ENCODE peak calls at places on chromosomes 1 and 21, in eight cellular contexts. H is aorta, G is endothelial cell of umbilical vein, M is fibroblast of mammary gland, K is coronary artery, I is sigmoid colon, N is astrocyte of the cerebellum, W is GM23248. J is an unnamed sample.

GRCh38 chr1:71434240-71434639 is 353.4 kb upstream of the ZRANB2 start:
- DNase-seq in K (no peak), N (no peak), I (no peak), H (no peak), W (no peak), G (no peak), M (no peak), J (no peak)

GRCh38 chr1:32733573-32734321 is 31.2 kb upstream of the SYNC start:
- DNase-seq in K (no peak), I (no peak), W (no peak), H (no peak), M (peak), G (no peak), N (no peak), J (no peak)

GRCh38 chr1:62082456-62083363 is 111.9 kb upstream of the L1TD1 start:
- DNase-seq in M (peak), G (peak), W (peak), H (no peak), K (no peak), N (no peak), I (no peak), J (peak)

GRCh38 chr1:53685272-53686051 is 53.5 kb downstream of the GLIS1 start:
- DNase-seq in N (no peak), H (no peak), G (peak), W (no peak), I (no peak), M (no peak), K (no peak), J (peak)

GRCh38 chr1:233290609-233291008 is 4.9 kb downstream of the PCNX2 start:
- DNase-seq in N (no peak), W (no peak), M (no peak), G (no peak), K (no peak), H (no peak), I (no peak), J (no peak)

GRCh38 chr1:94379615-94380014 is 38.6 kb upstream of the ABCD3 start:
- DNase-seq in N (no peak), K (no peak), H (no peak), M (no peak), G (no peak), W (no peak), I (no peak), J (no peak)

GRCh38 chr1:106268070-106268469 is 788.4 kb upstream of the PRMT6 start:
- DNase-seq in K (no peak), H (no peak), I (no peak), M (no peak), G (no peak), W (peak), N (no peak), J (no peak)

GRCh38 chr1:58975888-58976287 is 192.0 kb upstream of the JUN start:
- DNase-seq in I (no peak), H (no peak), M (no peak), W (peak), N (no peak), G (no peak), K (no peak), J (peak)

GRCh38 chr1:19322481-19322880 is 10.4 kb downstream of the SLC66A1 start:
- DNase-seq in W (no peak), G (no peak), I (no peak), H (no peak), M (no peak), K (no peak), N (no peak), J (no peak)

GRCh38 chr1:87506147-87506546 is 177.5 kb downstream of the LMO4 start:
- DNase-seq in G (no peak), W (no peak), M (no peak), I (no peak), H (no peak), N (no peak), K (no peak), J (no peak)

GRCh38 chr1:246510147-246511030 is 3.3 kb upstream of the SMYD3 start:
- DNase-seq in M (no peak), I (no peak), N (no peak), K (no peak), H (no peak), G (no peak), W (no peak), J (no peak)

GRCh38 chr1:29518183-29518835 is 282.0 kb downstream of the PTPRU start:
- DNase-seq in G (no peak), I (peak), H (peak), K (no peak), M (no peak), N (no peak), W (no peak), J (no peak)

GRCh38 chr1:183967914-183968313 is 69.6 kb downstream of the COLGALT2 start:
- DNase-seq in N (no peak), H (no peak), K (no peak), I (no peak), G (no peak), W (no peak), M (no peak), J (no peak)

GRCh38 chr1:4027492-4028138 is 127.5 kb upstream of the C1orf174 start:
- DNase-seq in W (no peak), N (no peak), M (no peak), K (no peak), I (no peak), G (no peak), H (no peak), J (no peak)

GRCh38 chr1:38586993-38587646 is 272.5 kb downstream of the RRAGC start:
- DNase-seq in M (no peak), W (peak), N (no peak), K (peak), I (peak), H (no peak), G (peak), J (peak)

GRCh38 chr21:44728716-44729115 is 17.3 kb upstream of the TSPEAR start:
- DNase-seq in G (no peak), W (no peak), N (no peak), H (no peak), M (no peak), I (no peak), K (no peak), J (no peak)

GRCh38 chr1:90591970-90592356 is 125.1 kb downstream of the BARHL2 start:
- DNase-seq in I (no peak), K (no peak), N (no peak), M (no peak), W (no peak), G (no peak), H (no peak), J (no peak)

GRCh38 chr1:90593312-90593711 is 123.8 kb downstream of the BARHL2 start:
- DNase-seq in M (no peak), H (no peak), K (no peak), W (no peak), N (no peak), I (no peak), G (no peak), J (no peak)

GRCh38 chr1:90591355-90591969 is 125.6 kb downstream of the BARHL2 start:
- DNase-seq in M (no peak), K (no peak), G (no peak), H (no peak), I (no peak), W (no peak), N (no peak), J (no peak)
- H3K4me3 ChIP-seq in M (no peak), K (no peak), G (no peak), H (no peak), I (no peak), W (no peak), N (no peak), J (no peak)

GRCh38 chr1:201286445-201286844 is 3.1 kb downstream of the PKP1 start:
- DNase-seq in W (no peak), M (no peak), K (no peak), N (no peak), G (no peak), I (peak), H (peak), J (no peak)
- H3K4me3 ChIP-seq in W (no peak), M (no peak), K (no peak), N (no peak), G (no peak), I (no peak), H (no peak), J (no peak)

GRCh38 chr1:150302907-150303306 is 9.2 kb downstream of the MRPS21 start:
- DNase-seq in I (no peak), H (no peak), G (no peak), M (no peak), W (no peak), K (no peak), N (no peak), J (no peak)
- H3K4me3 ChIP-seq in I (no peak), H (no peak), G (no peak), M (no peak), W (no peak), K (no peak), N (no peak), J (no peak)

DNA sequence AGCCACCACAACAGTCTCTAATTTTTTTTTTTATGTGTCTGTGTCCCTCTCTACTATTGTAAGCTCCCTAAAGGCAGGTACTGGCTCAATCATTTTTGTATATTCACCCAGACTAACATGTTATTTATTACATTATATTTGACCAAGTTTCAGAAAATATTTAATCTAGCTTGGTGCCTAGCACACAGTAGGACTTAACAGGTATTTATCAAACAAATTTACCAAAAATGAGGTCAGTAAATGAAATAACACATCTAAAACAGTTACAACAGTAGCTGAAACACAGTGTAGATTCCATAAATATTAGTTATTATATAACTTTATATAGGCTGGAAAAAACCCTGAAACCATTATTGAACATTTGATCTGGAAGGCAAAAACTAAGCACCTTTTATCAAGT is 2.7 kb downstream of the NRDC start:
- DNase-seq in G (no peak), M (no peak), K (no peak), H (no peak), I (no peak), W (no peak), N (no peak), J (no peak)
- H3K4me3 ChIP-seq in G (no peak), M (no peak), K (peak), H (no peak), I (no peak), W (peak), N (no peak), J (peak)

GRCh38 chr21:17512245-17513213 is at the start of gene CXADR:
- DNase-seq in G (peak), H (peak), N (no peak), W (peak), I (no peak), M (no peak), K (no peak), J (peak)

GRCh38 chr21:17519965-17520364 is 7.1 kb downstream of the CXADR start:
- DNase-seq in H (no peak), K (no peak), G (no peak), I (no peak), N (no peak), W (no peak), M (no peak), J (no peak)

GRCh38 chr21:17513214-17514123 is 626 bp downstream of the CXADR start:
- DNase-seq in G (peak), I (no peak), M (peak), N (no peak), K (no peak), W (peak), H (peak), J (peak)

GRCh38 chr21:17519208-17519738 is 6.4 kb downstream of the CXADR start:
- DNase-seq in M (no peak), K (no peak), H (no peak), I (no peak), N (no peak), G (no peak), W (no peak), J (no peak)

DNA sequence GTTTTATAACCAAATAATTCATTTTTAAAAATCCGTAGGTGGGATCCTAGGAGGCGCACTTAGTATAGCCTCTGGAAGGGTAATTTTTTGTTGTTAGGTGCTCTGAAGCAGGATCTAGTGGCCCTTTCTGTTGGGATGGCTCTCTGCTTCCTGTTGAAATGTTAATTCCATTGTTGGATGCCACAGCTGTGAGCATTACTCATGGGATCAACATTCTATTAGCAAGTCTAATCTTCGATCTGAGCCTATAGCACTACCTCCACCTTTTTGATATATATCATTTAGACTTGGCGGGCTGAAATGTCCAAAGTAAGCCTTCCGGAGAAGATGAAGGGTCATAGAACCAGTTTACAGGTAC is 1.3 kb downstream of the CXADR start:
- DNase-seq in I (no peak), H (no peak), M (no peak), N (no peak), W (peak), G (peak), K (no peak), J (no peak)
- H3K4me3 ChIP-seq in I (peak), H (no peak), M (no peak), N (peak), W (no peak), G (no peak), K (peak), J (peak)

DNA sequence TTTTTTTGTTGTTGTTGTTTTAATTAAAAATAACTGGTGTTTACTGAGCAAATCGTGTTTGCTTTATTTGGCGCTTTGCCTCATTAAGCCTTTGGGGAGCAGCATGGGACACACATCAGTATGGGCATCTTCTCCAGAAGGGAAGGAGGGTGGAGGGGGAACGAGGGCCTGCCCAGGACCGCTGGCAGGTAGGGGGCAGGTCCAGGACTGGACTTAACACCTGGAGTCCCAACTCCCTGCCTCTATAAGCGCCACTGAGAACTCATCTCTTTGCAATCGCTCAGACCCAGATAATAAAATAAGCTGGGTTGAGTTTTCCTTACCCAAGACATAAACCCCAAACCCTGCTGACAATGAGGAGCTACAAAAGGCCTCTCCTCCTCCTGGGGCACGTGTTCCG is 15.1 kb downstream of the ABCG1 start:
- DNase-seq in K (no peak), W (no peak), G (no peak), M (no peak), I (no peak), N (no peak), H (no peak), J (no peak)
- H3K4me3 ChIP-seq in K (peak), W (no peak), G (no peak), M (no peak), I (peak), N (no peak), H (no peak), J (no peak)

GRCh38 chr1:118984990-118985608 is 3.0 kb downstream of the TBX15 start:
- DNase-seq in N (no peak), I (no peak), H (no peak), K (no peak), G (no peak), W (peak), M (no peak), J (no peak)

GRCh38 chr1:118982816-118983557 is 5.2 kb downstream of the TBX15 start:
- DNase-seq in K (no peak), G (no peak), W (peak), N (no peak), I (no peak), M (no peak), H (no peak), J (no peak)

GRCh38 chr1:118985611-118986290 is 2.4 kb downstream of the TBX15 start:
- DNase-seq in M (peak), K (no peak), W (peak), I (no peak), G (no peak), N (no peak), H (no peak), J (no peak)

GRCh38 chr1:118983558-118984021 is 4.6 kb downstream of the TBX15 start:
- DNase-seq in M (peak), W (peak), I (no peak), N (no peak), K (no peak), G (no peak), H (no peak), J (no peak)

GRCh38 chr1:118984086-118984989 is 3.8 kb downstream of the TBX15 start:
- DNase-seq in W (peak), N (no peak), I (no peak), H (no peak), M (peak), G (peak), K (no peak), J (peak)
- H3K4me3 ChIP-seq in W (peak), N (no peak), I (peak), H (no peak), M (peak), G (no peak), K (peak), J (no peak)

GRCh38 chr1:207964195-207964966 is 53.5 kb upstream of the CD34 start:
- DNase-seq in H (no peak), N (no peak), M (peak), I (no peak), W (peak), G (peak), K (no peak), J (peak)
- H3K4me3 ChIP-seq in H (no peak), N (no peak), M (no peak), I (peak), W (peak), G (peak), K (peak), J (peak)

DNA sequence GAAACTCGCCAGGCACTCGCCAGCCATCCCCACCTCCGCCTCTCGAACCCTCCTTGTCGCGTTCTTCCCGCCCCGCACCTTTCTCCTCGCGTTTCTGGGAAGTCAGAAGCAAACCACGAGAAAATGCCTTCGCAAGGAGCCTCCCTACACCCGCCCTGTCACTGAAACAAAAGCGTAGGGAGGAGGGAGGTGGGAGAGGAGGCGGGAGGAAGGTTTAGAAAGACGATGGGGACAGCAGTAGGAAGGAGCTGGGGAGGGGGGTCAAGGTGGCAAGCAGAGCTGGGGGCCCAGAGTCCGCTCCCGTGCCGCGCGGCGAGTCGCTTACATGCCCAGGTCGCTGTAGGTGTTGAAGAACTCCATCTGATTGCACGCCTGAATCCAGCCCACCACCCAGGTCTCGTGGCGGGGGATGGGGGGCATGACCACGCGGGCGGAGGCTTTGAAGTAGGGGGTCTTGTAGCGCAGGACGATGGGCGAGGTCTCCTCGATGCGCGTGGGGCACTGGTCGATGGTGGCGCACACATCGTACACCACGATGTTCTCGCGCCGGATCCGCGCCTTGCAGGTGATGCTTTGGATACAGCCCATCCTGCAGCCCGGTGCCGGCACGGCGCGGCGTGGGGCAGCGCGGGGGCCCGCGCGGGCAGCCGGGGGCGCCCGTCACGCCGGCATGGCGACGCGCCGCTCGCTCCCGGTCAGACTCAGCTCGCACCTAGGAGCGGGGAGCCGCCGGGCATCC is 971 bp downstream of the FAM78B start:
- DNase-seq in H (peak), M (peak), G (peak), I (no peak), N (no peak), K (no peak), W (peak), J (no peak)
- H3K4me3 ChIP-seq in H (peak), M (peak), G (peak), I (peak), N (peak), K (peak), W (peak), J (no peak)